ENCODE peak calls at places on chromosome 20, in eight cellular contexts. G is WERI-Rb-1, N is uterus, I is heart right ventricle, Z is PC-3, C is cardiac muscle cell, M is thoracic aorta, W is GM23338. A is an unnamed sample.

GRCh38 chr20:7161690-7162089 is 394.2 kb downstream of the BMP2 start:
- DNase-seq in N (no peak), I (peak; percentile 13), M (no peak), W (peak; percentile 56), C (peak; percentile 29), Z (peak; percentile 51), G (peak; percentile 6), A (no peak)

GRCh38 chr20:7362601-7363000 is 577.7 kb downstream of the HAO1 start:
- DNase-seq in I (no peak), C (no peak), M (no peak), G (no peak), N (no peak), Z (no peak), W (no peak), A (no peak)

GRCh38 chr20:64158346-64159285 is 5.6 kb upstream of the MYT1 start:
- DNase-seq in Z (no peak), M (no peak), W (no peak), C (no peak), I (no peak), G (no peak), N (no peak), A (no peak)

GRCh38 chr20:9200620-9201019 is 131.7 kb downstream of the PLCB4 start:
- DNase-seq in W (no peak), C (no peak), G (no peak), N (no peak), M (no peak), I (no peak), Z (peak; percentile 96), A (no peak)

GRCh38 chr20:16387661-16388060 is 185.6 kb downstream of the KIF16B start:
- DNase-seq in M (no peak), I (no peak), W (no peak), Z (no peak), C (no peak), G (no peak), N (no peak), A (no peak)

GRCh38 chr20:20009784-20010253 is 7.3 kb upstream of the NAA20 start:
- DNase-seq in G (no peak), M (no peak), I (no peak), W (peak; percentile 65), Z (no peak), C (peak; percentile 24), N (no peak), A (no peak)

GRCh38 chr20:33826270-33826897 is 15.2 kb downstream of the CHMP4B start:
- DNase-seq in C (no peak), G (peak; percentile 62), I (no peak), M (no peak), Z (peak; percentile 17), N (no peak), W (peak; percentile 80), A (no peak)

GRCh38 chr20:3313681-3314080 is 74.7 kb upstream of the SLC4A11 start:
- DNase-seq in G (no peak), Z (no peak), C (peak; percentile 8), N (no peak), I (no peak), W (no peak), M (no peak), A (no peak)

GRCh38 chr20:53020376-53020775 is 48.2 kb downstream of the TSHZ2 start:
- DNase-seq in Z (no peak), I (no peak), W (no peak), G (no peak), M (no peak), C (no peak), N (no peak), A (no peak)

GRCh38 chr20:10387686-10388085 is 46.3 kb downstream of the MKKS start:
- DNase-seq in C (no peak), M (no peak), Z (no peak), N (no peak), I (no peak), W (no peak), G (no peak), A (no peak)

GRCh38 chr20:10385850-10386544 is 48.0 kb downstream of the MKKS start:
- DNase-seq in I (no peak), N (no peak), Z (no peak), W (no peak), C (no peak), G (no peak), M (no peak), A (no peak)

GRCh38 chr20:10388571-10388970 is 45.5 kb downstream of the MKKS start:
- DNase-seq in I (no peak), M (no peak), C (no peak), N (no peak), W (no peak), G (no peak), Z (no peak), A (no peak)

GRCh38 chr20:10390709-10391108 is 43.3 kb downstream of the MKKS start:
- DNase-seq in I (no peak), M (no peak), G (no peak), N (no peak), C (no peak), W (no peak), Z (no peak), A (no peak)
- H3K27ac ChIP-seq in I (no peak overlapping the region), M (no peak overlapping the region), G (no peak overlapping the region), N (no peak overlapping the region), C (no peak overlapping the region), W (no peak overlapping the region), Z (no peak overlapping the region), A (no peak overlapping the region)

GRCh38 chr20:58362117-58362516 is 26.9 kb upstream of the VAPB start:
- DNase-seq in N (no peak), I (no peak), W (no peak), Z (no peak), C (no peak), M (no peak), G (no peak), A (no peak)
- H3K36me3 ChIP-seq in N (no peaks in the 10 kb centered on the region), I (peaks cover 74% of the 10 kb centered on the region), W (peaks cover 3% of the 10 kb centered on the region), Z (peaks cover 53% of the 10 kb centered on the region), C (peaks cover 19% of the 10 kb centered on the region), M (peaks cover 16% of the 10 kb centered on the region), G (peaks cover 8% of the 10 kb centered on the region), A (peaks cover 13% of the 10 kb centered on the region)

GRCh38 chr20:49396230-49396629 is 86.2 kb downstream of the KCNB1 start:
- DNase-seq in I (no peak), C (no peak), M (no peak), G (no peak), N (no peak), W (no peak), Z (no peak), A (no peak)
- TF ChIP-seq CTCF in I (no peak), C (peak; percentile 5), M (no peak), G (peak; percentile 13), N (no peak), W (peak; percentile 35), Z (peak; percentile 35), A (no peak)

GRCh38 chr20:58612021-58612700 is 38.9 kb upstream of the STX16 start:
- DNase-seq in C (no peak), I (peak; percentile 51), N (no peak), W (no peak), Z (no peak), M (no peak), G (no peak), A (no peak)

GRCh38 chr20:58611236-58612020 is 39.7 kb upstream of the STX16 start:
- DNase-seq in W (no peak), M (no peak), C (no peak), N (no peak), G (peak; percentile 63), Z (peak; percentile 99), I (no peak), A (no peak)

GRCh38 chr20:58609026-58609425 is 42.1 kb upstream of the STX16 start:
- DNase-seq in Z (no peak), C (no peak), W (no peak), N (no peak), G (no peak), I (no peak), M (no peak), A (no peak)

GRCh38 chr20:58610071-58610800 is 40.8 kb upstream of the STX16 start:
- DNase-seq in C (no peak), G (no peak), N (no peak), Z (no peak), W (no peak), I (no peak), M (no peak), A (no peak)

DNA sequence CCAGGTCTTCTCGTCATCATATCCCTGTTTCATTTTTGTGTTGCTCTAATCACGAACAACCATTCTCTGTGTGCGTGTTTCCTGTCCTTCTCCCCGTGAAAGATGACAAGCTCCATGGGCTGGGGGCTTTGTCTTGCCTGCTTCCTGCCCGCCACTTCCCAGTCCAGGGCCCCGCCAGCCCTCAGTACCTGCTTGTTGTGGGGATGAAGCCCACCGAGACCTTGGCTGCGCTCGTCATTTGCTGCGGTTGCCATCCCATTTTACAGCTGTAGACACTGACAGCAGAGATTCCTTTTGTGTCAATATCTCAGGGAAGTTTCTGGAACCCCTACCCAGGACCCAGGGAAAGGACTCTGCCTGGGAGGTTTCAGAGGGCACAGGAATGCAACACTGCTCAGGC is 40.3 kb upstream of the STX16 start:
- DNase-seq in M (no peak), I (no peak), G (no peak), Z (no peak), C (no peak), N (no peak), W (no peak), A (no peak)
- H3K27ac ChIP-seq in M (no peak overlapping the region), I (no peak overlapping the region), G (no peak overlapping the region), Z (peak overlapping the region; percentile 83), C (no peak overlapping the region), N (no peak overlapping the region), W (no peak overlapping the region), A (no peak overlapping the region)